ENCODE peak calls at places on chromosomes 13 and 19, in four cellular contexts. P is neural progenitor cell, J is heart right ventricle, I is AG09309. H is an unnamed sample.

GRCh38 chr13:55815458-55816033 is 1325.2 kb upstream of the PRR20A start:
- DNase-seq in P (no peak), J (no peak), I (no peak), H (no peak)

GRCh38 chr19:2551864-2552185 is 75.9 kb downstream of the GADD45B start:
- DNase-seq in P (no peak), J (no peak), I (no peak), H (no peak)

GRCh38 chr19:42313096-42313839 is at the start of gene TMEM145:
- DNase-seq in P (peak; percentile 84), J (no peak), I (no peak), H (no peak)

GRCh38 chr19:12092065-12092867 is 27.7 kb downstream of the ZNF844 start:
- DNase-seq in P (peak; percentile 94), J (peak; percentile 90), I (peak; percentile 51), H (no peak)

GRCh38 chr19:48123907-48124675 is 13.5 kb upstream of the PLA2G4C start:
- DNase-seq in P (peak; percentile 78), J (no peak), I (peak; percentile 42), H (no peak)

GRCh38 chr13:52345631-52346251 is 60.2 kb downstream of the THSD1 start:
- DNase-seq in P (no peak), J (no peak), I (no peak), H (no peak)

GRCh38 chr13:111115051-111115840 is at the start of gene ARHGEF7:
- DNase-seq in P (peak; percentile 79), J (peak; percentile 37), I (no peak), H (no peak)

GRCh38 chr19:57269515-57270250 is 10.6 kb upstream of the ZNF460 start:
- DNase-seq in P (no peak), J (no peak), I (peak; percentile 79), H (peak; percentile 51)

GRCh38 chr13:26459276-26460131 is 98.0 kb upstream of the WASF3 start:
- DNase-seq in P (no peak), J (peak; percentile 67), I (no peak), H (no peak)

GRCh38 chr13:90645582-90645981 is 701.9 kb upstream of the MIR17HG start:
- DNase-seq in P (no peak), J (no peak), I (no peak), H (no peak)

GRCh38 chr13:49097374-49097773 is 121.7 kb downstream of the FNDC3A start:
- DNase-seq in P (no peak), J (no peak), I (peak; percentile 74), H (no peak)
- TF ChIP-seq CTCF in P (no peak), J (no peak), I (no peak), H (no peak)

GRCh38 chr13:50724438-50724837 is 119.1 kb downstream of the DLEU7 start:
- DNase-seq in P (no peak), J (no peak), I (no peak), H (no peak)

GRCh38 chr13:50722437-50723125 is 120.9 kb downstream of the DLEU7 start:
- DNase-seq in P (no peak), J (no peak), I (no peak), H (no peak)

GRCh38 chr13:50724913-50725312 is 118.6 kb downstream of the DLEU7 start:
- DNase-seq in P (no peak), J (no peak), I (no peak), H (no peak)

GRCh38 chr13:50729177-50729576 is 114.3 kb downstream of the DLEU7 start:
- DNase-seq in P (no peak), J (no peak), I (no peak), H (no peak)

DNA sequence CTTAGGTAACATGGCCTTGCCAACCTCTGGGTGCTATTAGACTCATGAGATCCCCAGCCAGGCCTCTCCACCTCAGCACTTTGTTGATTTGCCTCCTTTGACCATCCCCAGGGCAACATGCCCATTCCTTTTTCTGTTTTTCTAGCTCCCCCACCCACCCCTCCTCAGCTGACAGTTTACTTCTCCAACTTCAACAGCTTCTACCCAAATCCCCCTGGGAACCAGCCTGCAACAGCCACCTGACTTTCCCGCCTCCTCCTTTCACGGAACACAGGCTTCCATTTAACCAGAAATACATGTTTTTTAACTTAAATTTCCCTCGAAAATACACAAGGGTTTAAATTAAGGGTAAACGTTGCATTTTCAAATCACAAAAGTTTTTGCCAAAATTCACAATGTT is 117.3 kb downstream of the DLEU7 start:
- DNase-seq in P (no peak), J (no peak), I (no peak), H (no peak)
- TF ChIP-seq CTCF in P (no peak), J (no peak), I (no peak), H (no peak)

DNA sequence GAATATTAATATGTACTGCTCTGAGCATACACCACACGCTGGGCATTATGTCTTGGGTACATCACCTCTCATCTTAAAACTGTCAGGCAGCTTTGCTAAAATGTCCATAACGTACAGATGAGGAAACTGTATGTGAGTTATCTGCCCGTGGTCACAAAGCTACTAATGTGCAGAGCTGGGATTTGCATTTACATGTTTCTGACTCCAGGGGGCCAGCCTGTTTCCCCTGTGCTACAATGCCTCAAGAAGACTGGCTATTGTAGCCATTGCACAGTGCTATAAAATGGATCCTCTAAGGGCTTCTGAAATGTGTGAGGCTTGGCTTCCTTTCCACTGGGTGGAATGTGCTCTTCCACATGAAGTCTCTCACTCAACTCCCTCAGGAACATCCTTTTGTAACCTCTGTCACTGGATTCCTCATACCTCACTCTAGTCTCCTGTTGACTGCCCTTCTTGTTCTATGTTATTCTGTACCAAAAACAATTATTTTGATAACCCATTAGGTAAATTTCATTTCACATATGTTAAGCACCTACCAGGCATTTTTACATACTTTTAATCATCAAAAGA is 95.6 kb upstream of the HTR2A start:
- DNase-seq in P (peak; percentile 11), J (no peak), I (no peak), H (no peak)
- TF ChIP-seq CTCF in P (peak; percentile 35), J (no peak), I (peak; percentile 42), H (peak; percentile 47)

GRCh38 chr19:16098821-16099220 is 12.9 kb upstream of the RAB8A start:
- DNase-seq in P (no peak), J (no peak), I (no peak), H (no peak)
- TF ChIP-seq CTCF in P (no peak), J (no peak), I (no peak), H (no peak)

DNA sequence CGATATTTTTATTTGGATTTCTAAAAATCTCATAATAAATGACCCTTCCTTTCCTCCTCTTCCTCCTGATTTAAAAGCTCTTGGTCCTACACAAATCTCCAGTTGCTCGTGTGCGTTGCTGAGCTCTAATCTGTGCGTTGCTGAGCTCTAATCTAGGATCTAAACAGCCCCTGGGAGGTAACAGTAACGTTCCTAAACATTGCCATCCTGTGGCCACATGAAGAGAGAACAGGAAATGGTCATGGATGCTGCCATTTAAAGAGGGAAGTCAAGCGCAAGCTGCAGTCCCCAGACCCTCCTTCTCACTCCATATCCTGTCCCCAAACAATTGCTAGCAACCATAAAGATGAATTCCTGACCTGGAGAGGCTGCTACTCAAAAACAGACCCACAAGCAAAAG is 170.8 kb downstream of the NUFIP1 start:
- DNase-seq in P (peak; percentile 81), J (no peak), I (no peak), H (no peak)
- TF ChIP-seq CTCF in P (peak; percentile 64), J (no peak), I (peak; percentile 23), H (peak; percentile 35)

GRCh38 chr13:86665842-86666241 is 866.6 kb upstream of the SLITRK6 start:
- DNase-seq in P (no peak), J (no peak), I (no peak), H (no peak)
- TF ChIP-seq CTCF in P (no peak), J (no peak), I (no peak), H (no peak)

H was measured in epithelial cell of proximal tubule.